ENCODE peak calls at places on chromosome 14, in ten cellular contexts. R, W, T, L, A, Z, E, C, O and V are unnamed samples.

GRCh38 chr14:81517798-81518398 is 15.8 kb downstream of the SEL1L start:
- DNase-seq in T (peak; percentile 57), O (no peak), Z (no peak), L (no peak), R (peak; percentile 60), E (no peak), W (no peak), A (no peak), C (no peak), V (no peak)

GRCh38 chr14:85533821-85534271 is 3.9 kb downstream of the FLRT2 start:
- DNase-seq in R (peak; percentile 29), Z (no peak), A (no peak), W (no peak), E (peak; percentile 16), C (no peak), L (no peak), O (peak; percentile 30), T (no peak), V (peak; percentile 18)

GRCh38 chr14:97276573-97276972 is 479.4 kb downstream of the VRK1 start:
- DNase-seq in C (peak; percentile 16), A (no peak), Z (no peak), T (no peak), W (no peak), E (no peak), L (peak; percentile 71), R (no peak), O (no peak), V (no peak)

GRCh38 chr14:68779761-68780323 is 13.0 kb downstream of the ZFP36L1 start:
- DNase-seq in T (peak; percentile 99), W (peak; percentile 34), O (no peak), A (peak; percentile 72), E (peak; percentile 92), Z (no peak), C (peak; percentile 76), R (peak; percentile 20), L (peak; percentile 98), V (no peak)

GRCh38 chr14:31933716-31934115 is 143.4 kb upstream of the ARHGAP5 start:
- DNase-seq in R (no peak), E (peak; percentile 36), C (no peak), O (no peak), W (no peak), L (peak; percentile 86), T (no peak), A (no peak), Z (no peak), V (no peak)

GRCh38 chr14:80523518-80524117 is 312.3 kb upstream of the DIO2 start:
- DNase-seq in E (peak; percentile 11), O (no peak), T (peak; percentile 6), C (no peak), L (peak; percentile 87), Z (no peak), A (no peak), R (no peak), W (no peak), V (no peak)

GRCh38 chr14:45610303-45610702 is 357.3 kb upstream of the MIS18BP1 start:
- DNase-seq in C (no peak), T (no peak), L (peak; percentile 49), R (no peak), W (no peak), Z (no peak), E (peak; percentile 26), A (no peak), O (no peak), V (no peak)

GRCh38 chr14:61940669-61941420 is 178.6 kb downstream of the SNAPC1 start:
- DNase-seq in A (no peak), Z (no peak), W (peak; percentile 41), C (no peak), E (no peak), T (no peak), L (no peak), R (no peak), O (no peak), V (no peak)

GRCh38 chr14:90756755-90757345 is 59.4 kb downstream of the TTC7B start:
- DNase-seq in O (no peak), E (no peak), R (no peak), W (no peak), C (peak; percentile 24), T (no peak), A (no peak), L (no peak), Z (no peak), V (no peak)

GRCh38 chr14:48129472-48129871 is 454.1 kb upstream of the MDGA2 start:
- DNase-seq in E (no peak), Z (no peak), C (no peak), O (no peak), R (no peak), T (no peak), W (no peak), L (no peak), A (no peak), V (no peak)

GRCh38 chr14:77967110-77967509 is 167.2 kb downstream of the ADCK1 start:
- DNase-seq in O (no peak), W (no peak), C (no peak), R (no peak), T (no peak), E (no peak), L (no peak), A (no peak), Z (no peak), V (no peak)

GRCh38 chr14:21868442-21869046 is 194.9 kb upstream of the OR4E1 start:
- DNase-seq in E (peak; percentile 50), T (no peak), C (peak; percentile 93), R (no peak), L (peak; percentile 78), Z (no peak), W (peak; percentile 40), A (peak; percentile 56), O (peak; percentile 76), V (peak; percentile 52)

GRCh38 chr14:30621354-30621953 is 665 bp upstream of the SCFD1 start:
- DNase-seq in C (peak; percentile 23), E (no peak), R (no peak), T (no peak), W (peak; percentile 10), Z (no peak), O (peak; percentile 11), L (peak; percentile 30), A (peak; percentile 39), V (peak; percentile 4)

GRCh38 chr14:90626550-90626949 is 189.7 kb downstream of the TTC7B start:
- DNase-seq in A (no peak), E (no peak), W (no peak), O (no peak), T (no peak), R (no peak), L (no peak), Z (no peak), C (no peak), V (no peak)

GRCh38 chr14:30330452-30330851 is 228.5 kb upstream of the G2E3 start:
- DNase-seq in T (no peak), O (no peak), E (no peak), L (peak; percentile 40), Z (no peak), R (no peak), C (no peak), A (no peak), W (no peak), V (no peak)

GRCh38 chr14:105852378-105853088 is 326.1 kb downstream of the TMEM121 start:
- DNase-seq in C (no peak), A (peak; percentile 7), W (no peak), L (no peak), Z (no peak), O (no peak), T (no peak), R (no peak), E (no peak), V (no peak)

GRCh38 chr14:58826845-58827686 is 189.3 kb downstream of the DACT1 start:
- DNase-seq in O (no peak), T (no peak), L (peak; percentile 61), Z (no peak), C (no peak), E (no peak), R (no peak), W (no peak), A (no peak), V (no peak)
- TF ChIP-seq CTCF in O (peak; percentile 95), T (no peak), L (peak; percentile 85), Z (no peak), C (peak; percentile 53), E (peak; percentile 22), R (no peak), W (peak; percentile 63), A (no peak), V (peak; percentile 16)

DNA sequence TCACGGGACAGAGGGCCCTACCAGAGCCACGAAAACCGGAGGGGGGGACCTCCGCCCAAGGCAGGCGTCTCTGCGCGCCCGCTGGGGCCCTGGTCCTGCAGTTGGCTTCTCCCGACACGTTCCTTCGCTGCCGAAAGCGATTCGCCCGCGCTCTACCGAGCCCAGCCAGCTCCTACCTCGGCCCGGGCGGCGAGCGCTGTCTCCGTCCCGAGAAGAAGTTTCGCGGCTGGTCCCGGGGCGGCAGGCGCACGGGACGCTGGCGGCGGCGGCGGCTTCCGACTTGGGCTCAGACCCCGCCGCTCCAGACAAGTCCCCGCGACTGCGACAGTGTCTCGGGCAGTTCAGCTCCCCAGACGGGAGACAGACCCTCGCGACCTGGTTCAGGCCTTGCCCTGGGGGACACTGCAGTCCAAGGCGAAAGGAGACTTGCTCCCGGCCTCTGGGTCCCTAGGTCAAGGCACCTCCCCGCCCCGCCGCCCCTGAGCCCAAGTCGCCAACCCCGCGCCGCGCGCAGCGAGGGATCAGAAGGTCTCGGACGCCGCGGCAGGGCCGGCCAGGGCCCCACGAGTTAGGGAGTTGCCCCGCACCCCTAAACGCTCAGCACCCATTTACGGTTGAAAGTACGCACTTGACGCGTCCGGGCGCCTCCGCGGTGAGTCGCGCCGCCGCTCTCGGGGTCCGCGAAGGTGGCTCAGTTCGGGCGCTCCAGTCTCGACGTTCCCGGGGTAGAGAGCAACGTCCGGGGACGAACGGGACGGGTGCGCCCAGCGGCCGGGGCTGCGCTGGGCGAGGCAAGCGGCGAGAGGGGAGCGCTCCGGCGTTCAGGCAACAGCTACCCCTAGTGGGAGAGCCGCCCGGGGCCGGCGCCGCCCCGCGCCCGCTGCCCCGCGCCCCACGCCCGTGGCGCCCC is 1.4 kb upstream of the DIO3 start:
- DNase-seq in T (no peak), C (no peak), E (no peak), L (peak; percentile 66), A (no peak), W (no peak), R (peak; percentile 72), Z (no peak), O (peak; percentile 55), V (no peak)
- TF ChIP-seq CTCF in T (no peak), C (no peak), E (no peak), L (peak; percentile 15), A (no peak), W (no peak), R (peak; percentile 19), Z (peak; percentile 23), O (no peak), V (no peak)

DNA sequence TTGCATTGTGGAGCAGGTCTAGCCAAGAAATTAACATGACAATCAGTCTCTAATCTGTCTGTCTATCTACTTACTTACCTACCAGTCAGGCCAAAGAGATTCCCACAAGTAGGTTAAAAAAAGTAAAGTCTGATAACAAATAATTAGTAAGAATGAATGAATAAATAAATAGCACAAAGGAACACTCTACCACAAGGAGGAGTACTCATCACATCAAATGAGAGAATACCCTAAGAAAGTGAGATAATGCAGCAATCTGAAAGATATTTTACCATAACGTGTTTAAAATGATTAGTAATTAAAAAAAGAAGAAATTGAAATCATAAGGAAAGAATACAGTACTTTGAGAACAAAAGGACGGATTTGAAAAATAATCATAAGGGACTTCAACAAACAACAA is 187.2 kb downstream of the SYNE2 start:
- DNase-seq in A (no peak), L (peak; percentile 37), O (no peak), T (no peak), W (no peak), Z (no peak), C (no peak), R (no peak), E (peak; percentile 34), V (no peak)
- TF ChIP-seq CTCF in A (no peak), L (peak; percentile 76), O (no peak), T (peak; percentile 32), W (peak; percentile 74), Z (peak; percentile 37), C (no peak), R (no peak), E (peak; percentile 19), V (no peak)

GRCh38 chr14:73851567-73852382 is at the start of gene PTGR2:
- DNase-seq in Z (peak; percentile 93), L (peak; percentile 97), E (peak; percentile 97), T (peak; percentile 94), O (peak; percentile 100), A (peak; percentile 96), C (peak; percentile 94), R (peak; percentile 98), W (peak; percentile 98), V (peak; percentile 97)
- TF ChIP-seq CTCF in Z (no peak), L (no peak), E (no peak), T (no peak), O (no peak), A (no peak), C (no peak), R (no peak), W (no peak), V (no peak)